ENCODE peak calls at places on chromosomes 12 and 14, in nine cellular contexts. B is adrenal gland, M is psoas muscle, W is neural progenitor cell, L is suprapubic skin, X is SK-N-SH, U is cardiac fibroblast, Y is prostate gland, V is foreskin fibroblast. Q is an unnamed sample.
A peak's percentile ranks its signal among the peaks of the same experiment; 100 is the strongest.

GRCh38 chr12:12133259-12133658 is 62.5 kb downstream of the BCL2L14 start:
- DNase-seq in L (no peak), M (no peak), B (no peak), X (no peak), W (peak; percentile 20), V (no peak), U (no peak), Y (no peak), Q (no peak)

GRCh38 chr14:99656171-99656570 is 11.2 kb downstream of the HHIPL1 start:
- DNase-seq in Y (no peak), U (no peak), M (no peak), X (no peak), B (no peak), L (no peak), V (no peak), W (no peak), Q (no peak)

GRCh38 chr14:63747836-63748235 is 20.0 kb upstream of the SGPP1 start:
- DNase-seq in Y (no peak), B (no peak), V (no peak), U (no peak), W (no peak), M (no peak), L (no peak), X (no peak), Q (no peak)

GRCh38 chr12:85975716-85976115 is 101.6 kb downstream of the NTS start:
- DNase-seq in Y (no peak), V (no peak), L (no peak), U (no peak), W (no peak), M (no peak), X (no peak), B (no peak), Q (no peak)

GRCh38 chr14:76911473-76911872 is 85.3 kb downstream of the LRRC74A start:
- DNase-seq in X (no peak), M (no peak), U (no peak), L (no peak), B (no peak), W (no peak), Y (no peak), V (no peak), Q (no peak)

GRCh38 chr14:33587761-33588160 is 363.1 kb downstream of the EGLN3 start:
- DNase-seq in W (no peak), L (no peak), U (no peak), V (peak; percentile 32), B (no peak), M (no peak), X (no peak), Y (no peak), Q (no peak)

GRCh38 chr12:124464830-124465229 is 102.6 kb downstream of the NCOR2 start:
- DNase-seq in X (no peak), M (no peak), Y (no peak), L (no peak), B (no peak), W (no peak), U (no peak), V (no peak), Q (no peak)

GRCh38 chr12:3727877-3728632 is 24.9 kb downstream of the CRACR2A start:
- DNase-seq in M (no peak), U (peak; percentile 63), V (peak; percentile 27), X (no peak), Y (no peak), L (no peak), B (no peak), W (peak; percentile 20), Q (peak; percentile 78)

GRCh38 chr14:94893411-94894160 is 123.7 kb upstream of the GSC start:
- DNase-seq in Y (no peak), W (peak; percentile 79), X (no peak), U (no peak), M (no peak), V (no peak), B (no peak), L (no peak), Q (no peak)

GRCh38 chr12:10543499-10543898 is 37.8 kb downstream of the EIF2S3B start:
- DNase-seq in V (no peak), L (no peak), B (no peak), U (no peak), W (no peak), M (no peak), X (no peak), Y (no peak), Q (no peak)

GRCh38 chr12:116597886-116598285 is 38.7 kb downstream of the MAP1LC3B2 start:
- DNase-seq in U (no peak), B (no peak), X (no peak), L (no peak), W (no peak), V (peak; percentile 32), M (no peak), Y (no peak), Q (no peak)

GRCh38 chr12:53383258-53383657 is 3.3 kb downstream of the SP1 start:
- DNase-seq in W (no peak), X (no peak), L (no peak), U (no peak), V (peak; percentile 38), Y (no peak), B (no peak), M (no peak), Q (no peak)
- H3K4me3 ChIP-seq in W (peak overlapping the region; percentile 26), X (peak overlapping the region; percentile 69), L (peak overlapping the region; percentile 77), U (peak overlapping the region; percentile 28), V (peak overlapping the region; percentile 43), Y (peak overlapping the region; percentile 13), B (no peak overlapping the region), M (peak overlapping the region; percentile 72), Q (peak overlapping the region; percentile 50)

GRCh38 chr14:69154779-69155178 is 1.9 kb upstream of the DCAF5 start:
- DNase-seq in U (peak; percentile 61), B (peak; percentile 32), V (peak; percentile 45), X (no peak), Y (no peak), L (no peak), M (no peak), W (peak; percentile 38), Q (no peak)
- TF ChIP-seq CTCF in U (no peak), B (peak; percentile 19), V (no peak), X (no peak), Y (no peak), L (no peak), M (no peak), W (no peak), Q (no peak)

DNA sequence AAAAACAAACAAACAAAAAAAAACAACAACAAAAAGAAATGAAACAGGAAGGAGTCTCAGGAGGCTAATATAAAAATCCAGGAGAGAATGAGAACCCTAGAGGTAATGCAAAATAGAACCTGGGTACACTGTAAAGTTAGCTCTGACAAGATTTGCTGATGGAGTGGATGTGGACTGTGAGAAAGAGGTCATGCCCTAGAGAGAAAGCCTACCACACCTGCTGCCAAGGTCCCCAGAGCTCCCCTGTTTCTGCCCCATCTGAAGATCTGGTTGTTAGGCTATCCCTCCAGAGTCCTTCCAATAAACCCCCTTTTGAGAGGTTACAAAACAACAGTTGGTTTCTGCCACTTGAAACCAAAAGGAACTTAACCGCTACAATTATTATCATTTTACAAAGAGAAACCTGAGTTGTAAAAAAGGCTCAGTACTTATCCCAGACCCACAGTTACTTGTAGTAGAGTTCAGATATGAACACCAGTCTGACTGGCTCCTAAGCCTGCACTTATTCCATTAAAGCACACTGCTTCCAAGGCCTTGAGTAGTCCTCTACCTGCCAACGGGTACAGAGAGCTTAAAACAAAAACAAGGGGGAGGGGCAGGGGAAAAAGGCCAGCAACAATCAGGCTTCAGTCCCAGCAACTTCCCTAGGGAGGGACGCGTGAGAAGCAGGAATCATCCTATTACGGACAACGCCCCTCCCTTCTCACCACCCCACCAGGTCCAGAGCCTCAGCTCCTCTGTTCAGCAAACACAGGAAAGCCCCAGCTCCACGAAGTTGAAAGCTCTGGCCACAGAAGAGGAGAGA is 27.7 kb downstream of the PPP1R13B start:
- DNase-seq in V (peak; percentile 7), X (peak; percentile 24), Y (peak; percentile 19), B (peak; percentile 60), W (peak; percentile 61), U (peak; percentile 58), M (no peak), L (no peak), Q (no peak)
- H3K4me3 ChIP-seq in V (no peak overlapping the region), X (no peak overlapping the region), Y (no peak overlapping the region), B (no peak overlapping the region), W (peak overlapping the region; percentile 8), U (no peak overlapping the region), M (peak overlapping the region; percentile 24), L (peak overlapping the region; percentile 7), Q (no peak overlapping the region)

GRCh38 chr12:104215638-104216297 is at the start of gene TXNRD1:
- DNase-seq in B (peak; percentile 91), W (peak; percentile 94), V (peak; percentile 86), X (no peak), L (peak; percentile 88), U (peak; percentile 86), Y (peak; percentile 63), M (peak; percentile 91), Q (peak; percentile 87)
- TF ChIP-seq CTCF in B (peak; percentile 88), W (peak; percentile 86), V (peak; percentile 59), X (no peak), L (peak; percentile 63), U (peak; percentile 54), Y (peak; percentile 80), M (peak; percentile 85), Q (peak; percentile 88)

GRCh38 chr14:23063601-23064000 is 6.3 kb upstream of the CDH24 start:
- DNase-seq in B (no peak), W (no peak), Y (no peak), X (no peak), M (no peak), V (no peak), L (no peak), U (no peak), Q (no peak)
- H3K4me3 ChIP-seq in B (no peak overlapping the region), W (no peak overlapping the region), Y (no peak overlapping the region), X (no peak overlapping the region), M (no peak overlapping the region), V (no peak overlapping the region), L (no peak overlapping the region), U (no peak overlapping the region), Q (no peak overlapping the region)

Q was measured in fibroblast of villous mesenchyme.